ENCODE peak calls at places on chromosomes 16 and 17, in four cellular contexts. Y is GM03348, S is mesenchymal stem cell, W is globus pallidus. M is an unnamed sample.

GRCh38 chr17:43880420-43880991 is 26.8 kb downstream of the MPP2 start:
- DNase-seq in W (no peak), Y (peak), S (peak), M (peak)

GRCh38 chr16:70161350-70161749 is 12.2 kb upstream of the CLEC18C start:
- DNase-seq in Y (peak), W (no peak), S (no peak), M (no peak)

GRCh38 chr17:44747566-44747965 is 11.2 kb upstream of the ADAM11 start:
- DNase-seq in Y (no peak), S (no peak), W (no peak), M (no peak)

GRCh38 chr17:17186051-17186450 is 20.1 kb downstream of the PLD6 start:
- DNase-seq in S (no peak), W (no peak), Y (no peak), M (peak)

GRCh38 chr17:78315355-78316114 is 44.3 kb downstream of the SOCS3 start:
- DNase-seq in W (no peak), S (peak), Y (peak), M (peak)

GRCh38 chr17:49402706-49403105 is 12.0 kb downstream of the PHB1 start:
- DNase-seq in Y (no peak), W (no peak), S (no peak), M (no peak)

GRCh38 chr16:88951501-88951900 is 25.5 kb downstream of the CBFA2T3 start:
- DNase-seq in S (no peak), W (no peak), Y (no peak), M (no peak)

GRCh38 chr16:15435216-15435864 is 952 bp downstream of the BMERB1 start:
- DNase-seq in S (peak), W (no peak), Y (no peak), M (peak)

GRCh38 chr16:80175011-80175410 is 365.8 kb upstream of the DYNLRB2 start:
- DNase-seq in S (no peak), Y (no peak), W (no peak), M (peak)

GRCh38 chr17:78281249-78281865 is 49.9 kb downstream of the TMEM235 start:
- DNase-seq in W (no peak), Y (no peak), S (no peak), M (no peak)

GRCh38 chr17:49548506-49549310 is 27.0 kb upstream of the NXPH3 start:
- DNase-seq in W (no peak), S (peak), Y (peak), M (peak)

M was measured in GM23248.